ENCODE peak calls at places on chromosomes 11 and 22, in ten cellular contexts. F, U, V, E, G, W, Z, J, H and S are unnamed samples. For H3K9me3, the result is how much of the 10 kb centered on the place peaks cover.

GRCh38 chr22:37105154-37105553 is 4.4 kb downstream of the TMPRSS6 start:
- DNase-seq in E (no peak), Z (no peak), U (no peak), V (no peak), G (no peak), J (no peak), F (no peak), H (no peak), W (no peak), S (no peak)

GRCh38 chr11:1760351-1761109 is 3.2 kb downstream of the CTSD start:
- DNase-seq in F (peak), U (no peak), V (peak), H (no peak), Z (no peak), J (peak), E (peak), G (peak), W (peak), S (no peak)

GRCh38 chr11:22728600-22729394 is 62.4 kb downstream of the GAS2 start:
- DNase-seq in V (no peak), Z (no peak), F (no peak), W (no peak), G (no peak), U (peak), H (no peak), E (no peak), J (no peak), S (no peak)

GRCh38 chr11:70799386-70799785 is 401.1 kb downstream of the CTTN start:
- DNase-seq in F (no peak), E (no peak), W (no peak), G (no peak), U (no peak), Z (no peak), V (no peak), H (no peak), J (peak), S (no peak)

GRCh38 chr11:96105197-96105895 is 181.4 kb upstream of the MTMR2 start:
- DNase-seq in V (no peak), W (no peak), H (no peak), U (peak), J (no peak), G (no peak), F (no peak), E (no peak), Z (no peak), S (no peak)

GRCh38 chr11:12994476-12994875 is 14.6 kb upstream of the RASSF10 start:
- DNase-seq in E (no peak), J (no peak), Z (no peak), U (no peak), H (no peak), W (no peak), F (no peak), V (no peak), G (no peak), S (no peak)

GRCh38 chr22:40010752-40011145 is 16.0 kb downstream of the FAM83F start:
- DNase-seq in F (no peak), H (no peak), E (no peak), J (no peak), U (no peak), Z (no peak), G (no peak), W (no peak), V (peak), S (no peak)

GRCh38 chr11:76206327-76207081 is at the start of gene WNT11:
- DNase-seq in U (peak), V (peak), J (no peak), H (peak), Z (no peak), G (peak), E (peak), F (no peak), W (peak), S (no peak)

GRCh38 chr11:43327987-43328386 is 16.2 kb downstream of the API5 start:
- DNase-seq in J (peak), F (no peak), H (no peak), V (no peak), E (no peak), G (no peak), U (peak), W (no peak), Z (no peak), S (no peak)

GRCh38 chr11:130472434-130472961 is 24.1 kb downstream of the ADAMTS15 start:
- DNase-seq in F (no peak), U (no peak), E (no peak), V (no peak), Z (no peak), G (no peak), H (no peak), J (no peak), W (no peak), S (no peak)

GRCh38 chr11:92886243-92886905 is 83.1 kb upstream of the MTNR1B start:
- DNase-seq in U (peak), V (no peak), E (peak), H (peak), F (no peak), J (peak), G (no peak), W (no peak), Z (peak), S (no peak)

GRCh38 chr11:7905549-7905948 is 25.5 kb downstream of the OR10A6 start:
- DNase-seq in H (no peak), U (no peak), G (no peak), V (no peak), E (no peak), J (no peak), F (no peak), Z (no peak), W (no peak), S (no peak)

GRCh38 chr22:45585946-45586540 is 83.4 kb downstream of the FBLN1 start:
- DNase-seq in G (no peak), E (no peak), W (no peak), V (no peak), F (no peak), H (no peak), J (no peak), Z (no peak), U (no peak), S (no peak)

GRCh38 chr11:13983081-13983751 is 20.7 kb downstream of the SPON1 start:
- DNase-seq in F (no peak), G (peak), E (no peak), H (peak), J (peak), V (peak), U (no peak), Z (no peak), W (no peak), S (no peak)

GRCh38 chr11:131614514-131615085 is 244.2 kb downstream of the NTM start:
- DNase-seq in G (no peak), F (no peak), H (no peak), W (peak), V (no peak), J (no peak), Z (no peak), E (no peak), U (no peak), S (no peak)

GRCh38 chr11:125431481-125431880 is 64.6 kb downstream of the FEZ1 start:
- DNase-seq in H (no peak), F (no peak), E (no peak), W (no peak), U (no peak), V (no peak), J (no peak), Z (no peak), G (no peak), S (no peak)

GRCh38 chr22:21719024-21719423 is 16.6 kb downstream of the YPEL1 start:
- DNase-seq in V (no peak), E (no peak), W (no peak), Z (no peak), U (no peak), G (no peak), J (no peak), F (no peak), H (no peak), S (no peak)

GRCh38 chr11:116148056-116148455 is 624.7 kb downstream of the BUD13 start:
- DNase-seq in E (peak), G (no peak), W (no peak), J (no peak), Z (no peak), F (no peak), V (no peak), H (no peak), U (no peak), S (no peak)

GRCh38 chr22:31142285-31142684 is 2.0 kb upstream of the PLA2G3 start:
- DNase-seq in W (no peak), F (no peak), Z (no peak), G (no peak), E (no peak), J (no peak), U (no peak), V (no peak), H (no peak), S (no peak)

GRCh38 chr11:73210916-73211667 is 7.0 kb upstream of the P2RY2 start:
- DNase-seq in Z (no peak), E (no peak), V (no peak), U (no peak), F (no peak), H (no peak), J (no peak), W (no peak), G (no peak), S (no peak)

GRCh38 chr22:44389926-44390925 is 77.5 kb upstream of the SHISAL1 start:
- DNase-seq in V (peak), Z (no peak), W (no peak), E (no peak), F (no peak), J (no peak), H (no peak), G (no peak), U (no peak), S (no peak)

GRCh38 chr22:28907311-28908008 is 24.1 kb downstream of the ZNRF3 start:
- DNase-seq in V (no peak), G (no peak), F (no peak), Z (no peak), J (peak), H (no peak), E (no peak), W (no peak), U (no peak), S (no peak)

GRCh38 chr11:28675183-28675582 is 567.0 kb downstream of the METTL15 start:
- DNase-seq in H (no peak), F (no peak), J (no peak), G (no peak), V (no peak), U (no peak), W (no peak), Z (no peak), E (no peak), S (no peak)

GRCh38 chr11:28677719-28678118 is 569.5 kb downstream of the METTL15 start:
- DNase-seq in Z (no peak), H (no peak), G (no peak), W (no peak), E (no peak), F (no peak), V (no peak), J (no peak), U (no peak), S (no peak)

GRCh38 chr11:28671326-28671725 is 563.1 kb downstream of the METTL15 start:
- DNase-seq in W (no peak), Z (no peak), E (no peak), V (no peak), U (no peak), J (no peak), G (no peak), H (no peak), F (no peak), S (no peak)

GRCh38 chr11:28673687-28674431 is 565.7 kb downstream of the METTL15 start:
- DNase-seq in Z (peak), H (no peak), E (no peak), J (peak), U (no peak), V (no peak), G (no peak), F (no peak), W (no peak), S (no peak)

DNA sequence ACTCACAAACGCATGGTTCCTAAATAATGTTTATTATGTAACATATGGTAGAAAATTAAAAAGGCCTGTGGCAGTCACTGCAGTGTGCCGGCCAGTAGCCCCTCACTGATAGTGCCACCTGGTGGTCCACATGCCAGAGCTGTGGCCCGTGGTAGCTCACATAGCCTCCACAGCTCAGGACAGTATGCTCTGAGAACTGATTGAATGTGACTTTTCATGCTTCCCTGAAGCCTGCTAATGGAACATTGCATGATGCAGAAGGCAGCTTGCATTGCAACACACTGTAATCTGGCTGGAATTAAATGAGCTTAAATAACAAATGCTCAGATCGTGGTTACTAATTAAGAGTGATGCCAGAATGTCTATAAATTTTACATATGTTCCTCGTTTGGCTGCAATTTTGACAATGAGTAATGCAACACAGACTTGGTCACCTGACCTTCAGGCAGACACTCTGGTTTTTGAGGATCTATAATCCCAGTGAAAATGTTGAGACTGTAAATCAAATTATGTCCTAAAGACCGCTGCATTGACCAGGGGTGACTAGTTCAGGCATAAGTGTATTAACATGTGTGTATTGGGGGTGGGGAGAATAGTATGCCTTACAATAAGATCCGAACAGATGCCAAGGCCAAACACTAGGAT is 566.4 kb downstream of the METTL15 start:
- DNase-seq in W (no peak), J (peak), U (peak), F (no peak), H (no peak), Z (peak), G (no peak), E (peak), V (no peak), S (no peak)
- TF ChIP-seq CTCF in W (no peak), J (peak), U (peak), F (no peak), H (no peak), Z (peak), G (no peak), E (peak), V (peak), S (no peak)

GRCh38 chr11:75132080-75132479 is 18.8 kb upstream of the SLCO2B1 start:
- DNase-seq in W (no peak), Z (no peak), U (no peak), H (no peak), V (no peak), F (no peak), E (no peak), G (no peak), J (no peak), S (no peak)
- H3K27ac ChIP-seq in W (no peak), Z (no peak), U (no peak), H (no peak), V (no peak), F (no peak), E (no peak), G (no peak), J (no peak), S (no peak)

GRCh38 chr11:61369372-61370348 is 7.5 kb downstream of the TMEM138 start:
- DNase-seq in U (no peak), V (peak), J (peak), H (peak), F (no peak), Z (no peak), G (peak), E (no peak), W (no peak), S (no peak)

GRCh38 chr11:61367406-61367805 is 5.2 kb downstream of the TMEM138 start:
- DNase-seq in J (no peak), E (no peak), F (no peak), Z (no peak), H (no peak), W (no peak), V (peak), G (no peak), U (no peak), S (no peak)

GRCh38 chr11:61372659-61373058 is 10.5 kb downstream of the TMEM138 start:
- DNase-seq in G (no peak), H (no peak), U (no peak), J (no peak), Z (no peak), F (no peak), V (no peak), W (no peak), E (no peak), S (no peak)

GRCh38 chr11:61375709-61376108 is 13.5 kb downstream of the TMEM138 start:
- DNase-seq in J (no peak), F (no peak), H (peak), W (no peak), V (no peak), E (no peak), G (no peak), U (no peak), Z (no peak), S (no peak)

DNA sequence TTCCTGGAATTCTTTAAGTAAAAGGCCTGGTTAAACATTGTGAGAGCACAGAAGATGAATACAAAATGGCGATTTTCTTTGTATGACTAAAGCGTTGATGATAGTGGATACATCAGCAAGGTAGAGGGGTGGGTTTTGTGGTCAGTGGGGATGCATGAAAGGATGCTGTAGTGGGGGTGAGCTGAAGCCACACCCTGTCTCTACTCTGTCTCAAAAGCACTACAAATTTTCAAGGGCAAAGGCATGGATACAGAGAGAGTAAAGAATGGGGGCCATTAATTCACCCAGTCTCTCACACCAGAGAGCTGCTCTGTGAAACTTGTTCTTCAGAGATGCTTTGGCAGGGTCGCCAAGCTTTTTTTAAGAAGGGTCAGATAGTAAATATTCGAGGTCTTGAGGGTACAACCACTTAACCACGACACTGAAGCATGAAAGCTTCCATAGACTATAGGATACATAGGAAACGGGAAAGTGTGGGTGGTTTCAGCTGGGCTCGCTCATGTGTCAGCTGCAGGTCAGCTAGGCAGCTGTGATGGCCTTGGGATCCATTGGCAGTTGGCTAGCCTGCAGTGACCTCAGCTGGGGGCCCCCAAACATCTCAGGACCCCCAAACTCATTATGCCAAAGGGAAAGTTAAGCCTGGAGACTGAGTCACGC is 8.3 kb downstream of the TMEM138 start:
- DNase-seq in J (peak), E (no peak), U (no peak), G (no peak), Z (no peak), H (no peak), V (no peak), F (no peak), W (no peak), S (no peak)
- H3K9me3 ChIP-seq in J (under half), E (under half), U (under half), G (under half), Z (under half), H (under half), V (under half), F (under half), W (under half), S (under half)

GRCh38 chr11:88103337-88104206 is 71.7 kb downstream of the RAB38 start:
- DNase-seq in V (no peak), F (no peak), W (no peak), G (no peak), U (peak), Z (peak), J (peak), H (no peak), E (peak), S (no peak)
- TF ChIP-seq CTCF in V (peak), F (no peak), W (peak), G (no peak), U (peak), Z (peak), J (peak), H (no peak), E (peak), S (peak)